ENCODE peak calls at places on chromosomes 5 and 9, in six cellular contexts. One of them, this sample, is unnamed. For H3K9me3, the result is how much of the 10 kb centered on the place peaks cover.

GRCh38 chr9:79256691-79257213 is 315.0 kb upstream of the TLE4 start:
- DNase-seq in H1: no peak
- DNase-seq in tibial artery: no peak
- DNase-seq in PC-3: peak
- DNase-seq in effector memory CD4-positive, alpha-beta T cell: no peak
- DNase-seq in uterus: no peak
- DNase-seq in this sample: no peak

GRCh38 chr9:3043369-3043768 is 199.5 kb upstream of the PUM3 start:
- DNase-seq in H1: no peak
- DNase-seq in tibial artery: no peak
- DNase-seq in PC-3: no peak
- DNase-seq in effector memory CD4-positive, alpha-beta T cell: no peak
- DNase-seq in uterus: no peak
- DNase-seq in this sample: no peak

GRCh38 chr9:128148509-128149000 is 698 bp upstream of the LCN2 start:
- DNase-seq in H1: no peak
- DNase-seq in tibial artery: no peak
- DNase-seq in PC-3: no peak
- DNase-seq in effector memory CD4-positive, alpha-beta T cell: no peak
- DNase-seq in uterus: no peak
- DNase-seq in this sample: peak

GRCh38 chr5:166073921-166074838 is 2217.3 kb upstream of the WWC1 start:
- DNase-seq in H1: peak
- DNase-seq in tibial artery: no peak
- DNase-seq in PC-3: no peak
- DNase-seq in effector memory CD4-positive, alpha-beta T cell: no peak
- DNase-seq in uterus: no peak
- DNase-seq in this sample: no peak

GRCh38 chr5:119410448-119411170 is 41.7 kb upstream of the HSD17B4 start:
- DNase-seq in H1: no peak
- DNase-seq in tibial artery: no peak
- DNase-seq in PC-3: no peak
- DNase-seq in effector memory CD4-positive, alpha-beta T cell: no peak
- DNase-seq in uterus: no peak
- DNase-seq in this sample: no peak

GRCh38 chr5:116514521-116514920 is 60.1 kb downstream of the SEMA6A start:
- DNase-seq in H1: no peak
- DNase-seq in tibial artery: no peak
- DNase-seq in PC-3: no peak
- DNase-seq in effector memory CD4-positive, alpha-beta T cell: no peak
- DNase-seq in uterus: no peak
- DNase-seq in this sample: no peak

GRCh38 chr9:101311759-101312420 is 72.9 kb downstream of the BAAT start:
- DNase-seq in H1: no peak
- DNase-seq in tibial artery: no peak
- DNase-seq in PC-3: peak
- DNase-seq in effector memory CD4-positive, alpha-beta T cell: no peak
- DNase-seq in uterus: no peak
- DNase-seq in this sample: no peak

GRCh38 chr5:179271821-179272325 is 73.4 kb downstream of the ADAMTS2 start:
- DNase-seq in H1: no peak
- DNase-seq in tibial artery: peak
- DNase-seq in PC-3: no peak
- DNase-seq in effector memory CD4-positive, alpha-beta T cell: no peak
- DNase-seq in uterus: peak
- DNase-seq in this sample: no peak

GRCh38 chr5:89260254-89260653 is 377.3 kb upstream of the MEF2C start:
- DNase-seq in H1: no peak
- DNase-seq in tibial artery: no peak
- DNase-seq in PC-3: no peak
- DNase-seq in effector memory CD4-positive, alpha-beta T cell: no peak
- DNase-seq in uterus: no peak
- DNase-seq in this sample: no peak

GRCh38 chr5:82386576-82386975 is 108.4 kb upstream of the RPS23 start:
- DNase-seq in H1: no peak
- DNase-seq in tibial artery: no peak
- DNase-seq in PC-3: no peak
- DNase-seq in effector memory CD4-positive, alpha-beta T cell: no peak
- DNase-seq in uterus: no peak
- DNase-seq in this sample: no peak

GRCh38 chr5:124701873-124702272 is 44.6 kb downstream of the ZNF608 start:
- DNase-seq in H1: no peak
- DNase-seq in tibial artery: no peak
- DNase-seq in PC-3: no peak
- DNase-seq in effector memory CD4-positive, alpha-beta T cell: no peak
- DNase-seq in uterus: no peak
- DNase-seq in this sample: no peak

GRCh38 chr5:135478938-135479337 is 26.8 kb upstream of the TIFAB start:
- DNase-seq in H1: no peak
- DNase-seq in tibial artery: peak
- DNase-seq in PC-3: no peak
- DNase-seq in effector memory CD4-positive, alpha-beta T cell: no peak
- DNase-seq in uterus: no peak
- DNase-seq in this sample: peak

GRCh38 chr9:4077499-4078102 is 222.3 kb downstream of the GLIS3 start:
- DNase-seq in H1: no peak
- DNase-seq in tibial artery: peak
- DNase-seq in PC-3: peak
- DNase-seq in effector memory CD4-positive, alpha-beta T cell: no peak
- DNase-seq in uterus: peak
- DNase-seq in this sample: peak

GRCh38 chr5:78243091-78243490 is 51.4 kb downstream of the AP3B1 start:
- DNase-seq in H1: no peak
- DNase-seq in tibial artery: no peak
- DNase-seq in PC-3: no peak
- DNase-seq in effector memory CD4-positive, alpha-beta T cell: no peak
- DNase-seq in uterus: no peak
- DNase-seq in this sample: no peak

GRCh38 chr9:90832251-90832650 is 30.6 kb downstream of the SYK start:
- DNase-seq in H1: no peak
- DNase-seq in tibial artery: no peak
- DNase-seq in PC-3: no peak
- DNase-seq in effector memory CD4-positive, alpha-beta T cell: no peak
- DNase-seq in uterus: no peak
- DNase-seq in this sample: no peak

GRCh38 chr9:110356639-110357038 is 19.0 kb upstream of the TXNDC8 start:
- DNase-seq in H1: no peak
- DNase-seq in tibial artery: no peak
- DNase-seq in PC-3: no peak
- DNase-seq in effector memory CD4-positive, alpha-beta T cell: no peak
- DNase-seq in uterus: no peak
- DNase-seq in this sample: no peak

GRCh38 chr5:54807421-54807820 is 178.0 kb downstream of the ESM1 start:
- DNase-seq in H1: no peak
- DNase-seq in tibial artery: no peak
- DNase-seq in PC-3: peak
- DNase-seq in effector memory CD4-positive, alpha-beta T cell: no peak
- DNase-seq in uterus: no peak
- DNase-seq in this sample: no peak

GRCh38 chr5:1242733-1243486 is 17.7 kb downstream of the SLC6A18 start:
- DNase-seq in H1: no peak
- DNase-seq in tibial artery: no peak
- DNase-seq in PC-3: no peak
- DNase-seq in effector memory CD4-positive, alpha-beta T cell: no peak
- DNase-seq in uterus: no peak
- DNase-seq in this sample: no peak

GRCh38 chr5:1239514-1240251 is 14.5 kb downstream of the SLC6A18 start:
- DNase-seq in H1: no peak
- DNase-seq in tibial artery: no peak
- DNase-seq in PC-3: no peak
- DNase-seq in effector memory CD4-positive, alpha-beta T cell: no peak
- DNase-seq in uterus: no peak
- DNase-seq in this sample: no peak

GRCh38 chr5:1241509-1242080 is 16.4 kb downstream of the SLC6A18 start:
- DNase-seq in H1: no peak
- DNase-seq in tibial artery: no peak
- DNase-seq in PC-3: no peak
- DNase-seq in effector memory CD4-positive, alpha-beta T cell: no peak
- DNase-seq in uterus: no peak
- DNase-seq in this sample: no peak

GRCh38 chr5:1243487-1244152 is 18.4 kb downstream of the SLC6A18 start:
- DNase-seq in H1: no peak
- DNase-seq in tibial artery: no peak
- DNase-seq in PC-3: no peak
- DNase-seq in effector memory CD4-positive, alpha-beta T cell: no peak
- DNase-seq in uterus: no peak
- DNase-seq in this sample: no peak

DNA sequence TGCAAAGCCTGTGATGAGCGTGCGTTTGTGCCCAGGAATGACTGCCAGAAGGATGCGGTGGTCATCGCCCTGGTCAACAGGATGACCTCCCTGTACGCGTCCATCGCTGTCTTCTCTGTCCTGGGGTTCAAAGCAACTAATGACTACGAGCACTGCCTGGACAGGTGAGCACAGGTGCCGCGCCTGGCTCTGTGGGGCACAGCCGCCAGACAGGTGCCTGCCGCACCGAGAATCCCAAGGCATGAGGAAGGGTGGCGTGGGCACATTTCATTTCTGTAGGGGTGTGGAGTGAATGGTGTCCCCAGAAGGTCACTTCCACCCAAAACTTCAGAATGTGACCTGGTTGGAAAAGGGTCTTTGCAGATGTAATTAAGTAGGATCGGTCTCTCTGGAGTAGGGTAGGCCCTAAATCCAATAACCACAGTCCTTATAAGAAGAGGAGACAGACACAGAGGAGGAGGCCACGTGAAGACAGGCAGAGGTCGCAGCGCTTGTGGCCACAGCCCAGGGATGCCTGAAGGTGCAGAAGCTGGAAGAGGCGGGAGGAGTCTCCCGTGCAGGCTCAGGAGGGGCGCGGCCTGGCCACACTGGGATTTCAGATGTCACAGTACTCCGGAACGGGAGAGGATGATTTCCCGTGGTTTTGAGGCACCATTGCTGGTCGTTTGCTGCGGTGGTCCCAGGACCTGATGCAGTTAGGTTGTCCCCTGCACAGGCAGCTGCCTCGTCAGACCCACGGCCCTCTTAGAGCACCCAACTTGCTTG is 15.5 kb downstream of the SLC6A18 start:
- DNase-seq in H1: no peak
- DNase-seq in tibial artery: no peak
- DNase-seq in PC-3: no peak
- DNase-seq in effector memory CD4-positive, alpha-beta T cell: no peak
- DNase-seq in uterus: no peak
- DNase-seq in this sample: no peak
- H3K9me3 ChIP-seq in H1: under half
- H3K9me3 ChIP-seq in tibial artery: under half
- H3K9me3 ChIP-seq in PC-3: under half
- H3K9me3 ChIP-seq in effector memory CD4-positive, alpha-beta T cell: under half
- H3K9me3 ChIP-seq in uterus: under half
- H3K9me3 ChIP-seq in this sample: under half

GRCh38 chr9:92589918-92590317 is 54.1 kb upstream of the ECM2 start:
- DNase-seq in H1: no peak
- DNase-seq in tibial artery: no peak
- DNase-seq in PC-3: no peak
- DNase-seq in effector memory CD4-positive, alpha-beta T cell: no peak
- DNase-seq in uterus: no peak
- DNase-seq in this sample: no peak
- H3K9me3 ChIP-seq in H1: under half
- H3K9me3 ChIP-seq in tibial artery: under half
- H3K9me3 ChIP-seq in PC-3: under half
- H3K9me3 ChIP-seq in effector memory CD4-positive, alpha-beta T cell: under half
- H3K9me3 ChIP-seq in uterus: under half
- H3K9me3 ChIP-seq in this sample: under half

GRCh38 chr5:140767444-140767843 is 18.5 kb upstream of the PCDHA1 start:
- DNase-seq in H1: no peak
- DNase-seq in tibial artery: no peak
- DNase-seq in PC-3: no peak
- DNase-seq in effector memory CD4-positive, alpha-beta T cell: no peak
- DNase-seq in uterus: no peak
- DNase-seq in this sample: no peak

DNA sequence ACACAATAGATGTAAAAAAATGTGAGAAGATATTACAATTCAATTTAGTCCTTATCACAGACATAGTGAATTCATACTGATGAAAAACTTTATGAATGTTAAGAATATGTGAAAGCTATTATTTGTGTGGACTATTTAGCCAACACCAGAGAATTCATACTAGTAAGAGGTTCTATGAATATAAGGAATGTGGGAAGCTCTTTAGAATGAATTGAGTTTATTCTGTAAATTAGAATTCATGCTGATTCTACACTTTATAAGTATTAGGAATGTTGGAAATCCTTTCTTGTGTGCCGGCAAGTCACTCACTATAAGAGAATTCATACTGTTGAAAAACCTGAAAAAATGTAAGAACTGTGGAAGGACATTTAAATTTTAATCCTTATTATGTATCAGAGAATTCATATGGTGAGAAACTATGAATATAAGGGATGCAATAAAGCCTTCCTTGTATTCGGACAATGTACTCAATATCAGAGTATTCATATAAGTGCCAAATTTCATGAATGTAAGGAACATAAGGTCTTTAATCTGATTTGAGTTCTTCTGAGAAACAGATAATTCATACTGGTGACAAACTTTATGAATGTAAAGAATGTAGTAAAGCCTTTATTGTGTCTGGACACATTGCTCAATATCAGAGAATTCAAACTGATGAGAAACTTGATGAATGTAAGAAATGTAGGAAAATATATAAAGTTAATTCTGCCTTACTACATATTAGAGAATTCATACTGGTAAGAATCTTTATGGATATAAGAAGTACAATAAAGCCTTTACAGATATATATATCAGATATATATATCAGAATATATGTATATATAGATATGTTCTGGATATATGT is 21.5 kb upstream of the PCDHA1 start:
- DNase-seq in H1: no peak
- DNase-seq in tibial artery: no peak
- DNase-seq in PC-3: no peak
- DNase-seq in effector memory CD4-positive, alpha-beta T cell: no peak
- DNase-seq in uterus: no peak
- DNase-seq in this sample: no peak
- H3K9me3 ChIP-seq in H1: half or more
- H3K9me3 ChIP-seq in tibial artery: half or more
- H3K9me3 ChIP-seq in PC-3: under half
- H3K9me3 ChIP-seq in effector memory CD4-positive, alpha-beta T cell: under half
- H3K9me3 ChIP-seq in uterus: under half
- H3K9me3 ChIP-seq in this sample: under half

DNA sequence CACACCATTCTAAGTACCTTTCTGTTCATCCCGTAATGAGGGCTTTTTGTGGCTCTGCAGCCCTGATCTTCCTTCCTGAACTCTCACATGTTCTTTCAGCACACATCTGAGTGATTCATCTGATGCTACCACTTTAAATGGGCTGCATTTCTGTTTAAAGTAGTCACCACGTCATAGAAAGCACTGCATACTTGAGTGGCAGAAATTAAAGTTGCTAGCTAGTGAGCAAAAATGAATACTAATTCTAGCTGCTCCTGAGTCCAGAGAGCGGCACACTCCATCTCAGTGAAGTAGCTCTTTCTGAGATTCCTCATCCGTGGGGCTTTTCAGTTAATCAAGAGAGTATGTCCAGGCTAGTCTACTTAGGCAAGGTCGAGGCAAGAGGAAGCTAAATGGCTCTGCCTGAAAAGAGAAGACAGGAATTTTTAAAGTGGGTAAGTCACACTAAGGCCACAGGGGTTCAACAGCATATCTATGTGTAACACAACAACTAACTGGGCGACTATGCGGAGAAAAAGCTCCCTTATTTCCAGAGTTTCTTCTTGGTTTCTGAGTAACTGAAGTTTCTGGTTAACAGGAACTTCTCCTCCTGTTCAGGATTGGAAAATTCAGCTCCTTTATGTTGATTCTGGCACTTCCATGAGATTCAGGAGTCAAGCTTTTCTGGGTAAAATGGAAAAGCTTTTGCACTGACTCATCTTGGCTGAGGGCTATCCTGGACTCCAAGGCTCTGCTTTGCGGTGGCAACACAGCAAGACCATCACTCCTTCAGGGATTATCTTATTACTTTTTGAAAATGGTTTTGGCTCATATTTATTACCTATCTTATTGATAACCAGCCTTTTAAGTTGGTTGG is 109.5 kb downstream of the TAF11L14 start:
- DNase-seq in H1: no peak
- DNase-seq in tibial artery: no peak
- DNase-seq in PC-3: peak
- DNase-seq in effector memory CD4-positive, alpha-beta T cell: no peak
- DNase-seq in uterus: no peak
- DNase-seq in this sample: no peak
- H3K9me3 ChIP-seq in H1: under half
- H3K9me3 ChIP-seq in tibial artery: under half
- H3K9me3 ChIP-seq in PC-3: under half
- H3K9me3 ChIP-seq in effector memory CD4-positive, alpha-beta T cell: under half
- H3K9me3 ChIP-seq in uterus: under half
- H3K9me3 ChIP-seq in this sample: under half

This sample was measured in aorta.